ENCODE peak calls at places on chromosomes 12 and 14, in six cellular contexts. T, I, V, C, U and D are unnamed samples.
A peak's percentile ranks its signal among the peaks of the same experiment; 100 is the strongest.

GRCh38 chr12:118299791-118300460 is 72.8 kb downstream of the TAOK3 start:
- DNase-seq in T (peak; percentile 83), I (no peak), V (no peak), C (no peak), U (no peak), D (no peak)

GRCh38 chr12:104370989-104371870 is 67.7 kb downstream of the EID3 start:
- DNase-seq in T (no peak), I (peak; percentile 92), V (no peak), C (no peak), U (no peak), D (no peak)

GRCh38 chr12:31880340-31880739 is 78.9 kb upstream of the RESF1 start:
- DNase-seq in T (no peak), I (no peak), V (no peak), C (no peak), U (no peak), D (no peak)

GRCh38 chr12:116955382-116956021 is 44.8 kb downstream of the FBXW8 start:
- DNase-seq in T (peak; percentile 33), I (no peak), V (no peak), C (no peak), U (no peak), D (peak; percentile 22)

GRCh38 chr12:112175361-112176155 is 50.2 kb downstream of the TRAFD1 start:
- DNase-seq in T (no peak), I (no peak), V (no peak), C (no peak), U (no peak), D (no peak)

GRCh38 chr12:79535751-79536150 is 155.0 kb downstream of the PAWR start:
- DNase-seq in T (no peak), I (no peak), V (no peak), C (no peak), U (no peak), D (no peak)

GRCh38 chr12:68359669-68360068 is 27.5 kb upstream of the MDM1 start:
- DNase-seq in T (no peak), I (no peak), V (no peak), C (peak; percentile 62), U (no peak), D (no peak)

GRCh38 chr14:25150934-25151790 is 101.2 kb upstream of the STXBP6 start:
- DNase-seq in T (peak; percentile 55), I (peak; percentile 10), V (peak; percentile 34), C (no peak), U (no peak), D (peak; percentile 54)

GRCh38 chr14:102883028-102883953 is 39.2 kb upstream of the AMN start:
- DNase-seq in T (no peak), I (no peak), V (no peak), C (no peak), U (no peak), D (no peak)

GRCh38 chr12:114369088-114369487 is 36.9 kb downstream of the TBX5 start:
- DNase-seq in T (no peak), I (no peak), V (no peak), C (no peak), U (no peak), D (no peak)

GRCh38 chr14:77052281-77053044 is 24.0 kb upstream of the IRF2BPL start:
- DNase-seq in T (no peak), I (no peak), V (no peak), C (no peak), U (no peak), D (no peak)

GRCh38 chr14:61812347-61813100 is 50.3 kb downstream of the SNAPC1 start:
- DNase-seq in T (no peak), I (no peak), V (no peak), C (no peak), U (peak; percentile 41), D (no peak)

GRCh38 chr14:96149131-96149530 is 55.5 kb upstream of the BDKRB2 start:
- DNase-seq in T (no peak), I (no peak), V (no peak), C (no peak), U (no peak), D (no peak)

GRCh38 chr12:131726-132465 is 65.3 kb downstream of the IQSEC3 start:
- DNase-seq in T (no peak), I (peak; percentile 15), V (no peak), C (no peak), U (no peak), D (no peak)

GRCh38 chr14:88078525-88078924 is 73.6 kb downstream of the GPR65 start:
- DNase-seq in T (no peak), I (no peak), V (no peak), C (no peak), U (no peak), D (no peak)